ENCODE peak calls at places on chromosomes 16 and 17, in ten cellular contexts. M is HFFc6, D is left ventricle myocardium inferior, G is transverse colon, W is fibroblast of the aortic adventitia, C is fibroblast of pulmonary artery, P is ascending aorta, I is type B pancreatic cell, Y is fibroblast of lung, O is HFF-Myc. J is an unnamed sample.

GRCh38 chr16:10694306-10694705 is 424 bp downstream of the TEKT5 start:
- DNase-seq in I (no peak), Y (no peak), P (no peak), W (no peak), C (no peak), G (no peak), M (no peak), D (no peak), O (no peak), J (no peak)

GRCh38 chr17:7835818-7836595 is 2.0 kb downstream of the KDM6B start:
- DNase-seq in D (peak), Y (peak), I (no peak), C (peak), M (peak), O (no peak), W (peak), P (no peak), G (peak), J (no peak)

GRCh38 chr17:21058098-21058893 is 15.5 kb upstream of the USP22 start:
- DNase-seq in O (no peak), I (no peak), W (peak), C (peak), G (no peak), D (no peak), M (peak), Y (peak), P (no peak), J (no peak)

GRCh38 chr16:72986011-72986410 is 61.9 kb downstream of the ZFHX3 start:
- DNase-seq in P (no peak), G (no peak), Y (peak), M (no peak), C (peak), D (peak), W (no peak), O (no peak), I (no peak), J (no peak)

GRCh38 chr16:6684076-6684673 is 648.5 kb upstream of the RBFOX1 start:
- DNase-seq in W (no peak), O (no peak), M (no peak), D (no peak), P (no peak), C (peak), Y (no peak), I (no peak), G (peak), J (no peak)

GRCh38 chr16:12406840-12407690 is 396.6 kb downstream of the CPPED1 start:
- DNase-seq in M (peak), C (peak), I (no peak), G (no peak), W (peak), P (no peak), Y (peak), O (no peak), D (no peak), J (no peak)

GRCh38 chr16:79797486-79797885 is 196.9 kb upstream of the MAF start:
- DNase-seq in M (no peak), G (no peak), Y (no peak), P (no peak), O (no peak), W (no peak), D (no peak), C (no peak), I (no peak), J (no peak)

GRCh38 chr17:2690165-2691068 is 21.1 kb downstream of the CLUH start:
- DNase-seq in G (no peak), D (no peak), M (no peak), P (no peak), W (no peak), Y (no peak), C (no peak), O (no peak), I (no peak), J (no peak)

GRCh38 chr16:66269631-66270332 is 96.7 kb upstream of the CDH5 start:
- DNase-seq in D (no peak), I (no peak), C (no peak), P (no peak), M (no peak), G (no peak), Y (peak), W (no peak), O (no peak), J (no peak)

GRCh38 chr17:2459917-2460271 is 51.8 kb downstream of the METTL16 start:
- DNase-seq in W (no peak), Y (peak), M (no peak), I (no peak), D (no peak), O (no peak), C (no peak), G (no peak), P (no peak), J (no peak)

GRCh38 chr17:82247175-82247823 is 18.5 kb downstream of the SLC16A3 start:
- DNase-seq in O (no peak), G (no peak), C (no peak), I (no peak), Y (peak), D (no peak), P (no peak), M (no peak), W (no peak), J (no peak)

GRCh38 chr17:49841548-49841947 is 6.3 kb downstream of the TAC4 start:
- DNase-seq in D (no peak), P (no peak), W (no peak), I (no peak), O (no peak), G (no peak), C (no peak), M (no peak), Y (no peak), J (no peak)

GRCh38 chr17:4234406-4234805 is 29.4 kb downstream of the ANKFY1 start:
- DNase-seq in G (no peak), W (peak), O (no peak), M (no peak), Y (no peak), C (peak), D (no peak), P (no peak), I (no peak), J (no peak)

GRCh38 chr17:4440690-4441686 is 7.2 kb downstream of the SPNS3 start:
- DNase-seq in P (no peak), M (no peak), W (peak), D (no peak), C (peak), I (no peak), G (no peak), O (no peak), Y (no peak), J (no peak)

GRCh38 chr16:55386534-55387296 is 62.7 kb downstream of the IRX6 start:
- DNase-seq in I (no peak), P (no peak), D (no peak), M (no peak), C (no peak), G (no peak), O (no peak), W (no peak), Y (no peak), J (peak)

GRCh38 chr16:71846443-71846842 is 667 bp downstream of the ATXN1L start:
- DNase-seq in C (no peak), I (no peak), M (no peak), D (no peak), W (peak), O (no peak), Y (peak), P (no peak), G (peak), J (no peak)

GRCh38 chr16:7318661-7319060 is 14.0 kb upstream of the RBFOX1 start:
- DNase-seq in O (no peak), I (no peak), G (no peak), P (no peak), W (no peak), C (no peak), M (no peak), Y (no peak), D (no peak), J (no peak)

GRCh38 chr16:680967-681745 is 946 bp downstream of the STUB1 start:
- DNase-seq in D (no peak), Y (peak), C (peak), G (peak), I (no peak), W (peak), O (no peak), P (no peak), M (peak), J (peak)

GRCh38 chr17:78934681-78935418 is 9.7 kb upstream of the TIMP2 start:
- DNase-seq in C (no peak), M (no peak), D (no peak), W (peak), P (no peak), G (no peak), O (no peak), I (no peak), Y (no peak), J (no peak)

GRCh38 chr17:21105081-21105480 is 21.7 kb upstream of the DHRS7B start:
- DNase-seq in O (no peak), D (no peak), W (no peak), P (no peak), Y (no peak), I (no peak), M (no peak), C (no peak), G (no peak), J (no peak)

GRCh38 chr17:876272-876671 is 94.1 kb downstream of the MRM3 start:
- DNase-seq in O (no peak), G (no peak), D (no peak), I (no peak), M (no peak), P (no peak), W (no peak), Y (no peak), C (no peak), J (no peak)

GRCh38 chr16:29805232-29806095 is 865 bp upstream of the MAZ start:
- DNase-seq in G (peak), M (peak), O (no peak), P (peak), D (peak), C (peak), W (peak), I (peak), Y (peak), J (peak)
- TF ChIP-seq CTCF in G (no peak), M (peak), O (no peak), P (peak), D (peak), C (no peak), W (no peak), I (peak), Y (peak), J (peak)

DNA sequence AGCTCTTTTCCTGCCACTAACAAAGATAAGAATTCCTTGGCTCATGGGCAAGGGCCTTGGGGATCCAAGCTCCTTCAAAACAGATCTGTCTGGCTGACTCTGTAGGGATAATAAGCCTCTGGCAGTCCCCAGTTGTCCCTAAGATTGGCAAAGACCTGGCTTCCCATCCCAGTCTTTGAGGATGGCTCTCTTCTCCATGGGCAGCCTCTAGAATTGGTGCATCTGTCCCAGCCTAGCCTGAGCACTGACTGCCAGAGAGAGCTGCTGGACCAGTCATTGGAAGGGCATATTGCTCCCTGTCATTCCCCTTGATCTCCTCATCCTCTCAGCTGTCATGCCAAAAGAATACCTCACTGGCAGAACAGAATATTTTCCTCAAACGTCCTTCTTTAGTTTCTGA is 13.2 kb upstream of the CUEDC1 start:
- DNase-seq in C (no peak), Y (no peak), I (no peak), D (no peak), W (no peak), O (no peak), M (no peak), G (no peak), P (no peak), J (no peak)
- TF ChIP-seq CTCF in C (no peak), Y (no peak), I (no peak), D (no peak), W (no peak), O (no peak), M (no peak), G (no peak), P (no peak), J (no peak)

GRCh38 chr17:50954641-50955121 is 88.5 kb upstream of the TOB1 start:
- DNase-seq in P (no peak), D (no peak), Y (no peak), O (no peak), I (no peak), C (no peak), G (no peak), M (no peak), W (no peak), J (no peak)
- TF ChIP-seq CTCF in P (no peak), D (no peak), Y (no peak), O (no peak), I (no peak), C (no peak), G (no peak), M (no peak), W (no peak), J (no peak)

GRCh38 chr17:32876414-32877163 is at the start of gene MYO1D:
- DNase-seq in M (no peak), D (peak), G (peak), Y (no peak), C (no peak), I (no peak), W (no peak), P (peak), O (no peak), J (no peak)
- TF ChIP-seq CTCF in M (peak), D (peak), G (peak), Y (no peak), C (no peak), I (peak), W (no peak), P (peak), O (peak), J (peak)

DNA sequence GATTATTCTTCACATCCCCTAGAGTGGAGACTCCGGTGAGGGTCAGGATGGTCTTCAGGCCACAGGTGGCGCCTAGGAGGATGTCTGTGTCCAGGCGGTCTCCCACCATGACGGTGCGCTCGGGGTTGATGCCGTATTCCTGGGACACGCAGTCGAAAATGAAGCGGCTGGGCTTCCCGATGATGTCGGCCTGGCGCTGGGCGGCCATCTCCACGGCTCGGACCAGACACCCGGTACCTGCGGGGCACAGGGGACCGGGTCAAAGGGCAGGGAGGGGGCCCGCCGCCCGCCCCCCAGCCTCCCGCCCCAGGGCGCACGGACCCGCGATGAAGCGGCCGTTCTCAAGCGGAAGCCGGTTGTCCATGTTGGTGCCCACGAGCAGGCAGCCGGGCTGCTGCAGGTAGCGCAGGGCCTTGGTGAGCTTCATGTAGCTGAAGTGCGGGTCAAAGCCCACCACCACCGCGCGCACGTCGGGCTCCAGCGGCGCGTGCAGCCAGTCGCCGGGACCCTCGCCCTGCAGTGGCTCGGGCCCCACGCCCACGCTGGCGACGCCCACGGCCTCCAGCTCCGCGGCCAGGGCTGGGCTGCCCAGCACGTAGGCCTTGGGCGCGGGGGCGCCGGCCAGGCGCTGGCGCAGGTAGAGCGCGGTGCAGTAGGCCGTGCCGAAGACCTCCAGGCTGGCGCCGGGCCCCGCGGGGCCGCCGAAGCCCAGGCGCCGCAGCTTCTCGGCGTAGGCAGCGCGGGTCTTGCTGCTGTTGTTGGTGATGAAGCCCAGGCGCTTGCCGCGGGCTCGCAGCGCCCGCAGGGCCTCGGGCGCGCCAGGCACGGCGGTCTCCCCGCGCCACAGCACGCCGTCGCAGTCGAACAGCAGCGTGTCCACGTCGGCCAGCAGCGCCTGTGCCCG is 571 bp downstream of the PGP start:
- DNase-seq in W (no peak), M (no peak), Y (no peak), O (no peak), P (no peak), D (no peak), I (no peak), G (no peak), C (no peak), J (no peak)
- TF ChIP-seq CTCF in W (no peak), M (no peak), Y (no peak), O (no peak), P (no peak), D (no peak), I (no peak), G (no peak), C (no peak), J (no peak)

GRCh38 chr16:77063617-77064016 is 127.4 kb upstream of the MON1B start:
- DNase-seq in G (no peak), D (no peak), P (no peak), M (no peak), Y (no peak), I (no peak), C (no peak), O (no peak), W (no peak), J (peak)

GRCh38 chr16:77064037-77064436 is 127.0 kb upstream of the MON1B start:
- DNase-seq in W (no peak), O (no peak), D (no peak), P (no peak), I (no peak), Y (no peak), M (no peak), C (no peak), G (no peak), J (no peak)

GRCh38 chr16:77068402-77068801 is 122.6 kb upstream of the MON1B start:
- DNase-seq in W (no peak), P (no peak), D (no peak), Y (no peak), O (no peak), M (no peak), G (no peak), C (no peak), I (no peak), J (no peak)

GRCh38 chr16:77069929-77070328 is 121.1 kb upstream of the MON1B start:
- DNase-seq in P (no peak), I (no peak), C (no peak), D (no peak), O (no peak), M (no peak), Y (no peak), G (no peak), W (no peak), J (no peak)

GRCh38 chr16:77066896-77067496 is 124.0 kb upstream of the MON1B start:
- DNase-seq in O (no peak), D (no peak), M (no peak), G (no peak), W (no peak), I (no peak), Y (no peak), P (no peak), C (no peak), J (no peak)
- TF ChIP-seq CTCF in O (no peak), D (no peak), M (no peak), G (no peak), W (no peak), I (no peak), Y (no peak), P (no peak), C (no peak), J (no peak)